ENCODE peak calls at places on chromosomes 4 and X, in eight cellular contexts. E, B, U, K, Q, O, G and L are unnamed samples.

GRCh38 chr4:109574443-109574850 is 14.4 kb downstream of the MCUB start:
- DNase-seq in K (no peak), E (peak), Q (no peak), U (no peak), B (no peak), G (peak), O (no peak), L (no peak)

GRCh38 chrX:82813671-82814078 is 694.4 kb upstream of the POU3F4 start:
- DNase-seq in K (no peak), G (no peak), Q (no peak), E (peak), O (no peak), U (no peak), B (peak), L (peak)

GRCh38 chr4:13659341-13660070 is 32.0 kb upstream of the BOD1L1 start:
- DNase-seq in E (no peak), U (no peak), B (no peak), K (no peak), Q (no peak), G (no peak), O (no peak), L (no peak)

GRCh38 chr4:39910064-39910463 is 67.6 kb downstream of the PDS5A start:
- DNase-seq in Q (no peak), B (no peak), E (no peak), U (no peak), G (no peak), O (no peak), K (no peak), L (no peak)

GRCh38 chr4:10051536-10052135 is 30.3 kb upstream of the SLC2A9 start:
- DNase-seq in U (peak), Q (no peak), O (no peak), G (no peak), K (no peak), E (no peak), B (no peak), L (no peak)

GRCh38 chrX:134513091-134513490 is 53.1 kb downstream of the HPRT1 start:
- DNase-seq in O (no peak), G (no peak), K (no peak), Q (no peak), B (no peak), U (no peak), E (no peak), L (no peak)

GRCh38 chr4:128385683-128386304 is 98.2 kb upstream of the PGRMC2 start:
- DNase-seq in U (no peak), B (peak), O (no peak), K (no peak), E (no peak), Q (no peak), G (peak), L (no peak)

GRCh38 chr4:74624351-74625151 is 169.8 kb downstream of the BTC start:
- DNase-seq in B (no peak), Q (no peak), O (no peak), G (no peak), E (no peak), U (no peak), K (no peak), L (no peak)

GRCh38 chr4:10259976-10260375 is 143.4 kb upstream of the WDR1 start:
- DNase-seq in U (no peak), K (no peak), E (no peak), G (no peak), O (no peak), B (no peak), Q (no peak), L (no peak)

GRCh38 chr4:113539408-113539807 is 222.1 kb downstream of the CAMK2D start:
- DNase-seq in Q (no peak), G (no peak), B (no peak), U (no peak), E (no peak), O (no peak), K (no peak), L (no peak)

GRCh38 chr4:24070117-24070516 is 180.3 kb upstream of the PPARGC1A start:
- DNase-seq in G (no peak), K (no peak), B (no peak), O (no peak), Q (no peak), U (no peak), E (no peak), L (no peak)

GRCh38 chrX:40434947-40435346 is 145.8 kb upstream of the ATP6AP2 start:
- DNase-seq in O (no peak), E (no peak), K (no peak), G (no peak), B (peak), U (peak), Q (no peak), L (peak)

GRCh38 chr4:125538670-125539069 is 223.9 kb downstream of the FAT4 start:
- DNase-seq in B (no peak), K (no peak), E (no peak), Q (no peak), O (no peak), G (no peak), U (no peak), L (no peak)

GRCh38 chrX:58025979-58026378 is 115.7 kb upstream of the ZXDA start:
- DNase-seq in O (no peak), B (peak), E (peak), U (peak), G (peak), K (no peak), Q (peak), L (no peak)

GRCh38 chr4:48329976-48330375 is 11.4 kb upstream of the SLAIN2 start:
- DNase-seq in B (no peak), Q (no peak), K (no peak), E (no peak), U (no peak), O (no peak), G (no peak), L (no peak)

GRCh38 chrX:8284131-8284530 is 113.1 kb upstream of the VCX2 start:
- DNase-seq in K (no peak), Q (no peak), G (no peak), O (no peak), B (no peak), E (no peak), U (no peak), L (no peak)

GRCh38 chrX:130079824-130080406 is 30.4 kb downstream of the ELF4 start:
- DNase-seq in G (peak), U (peak), Q (peak), O (peak), K (peak), B (peak), E (peak), L (peak)

GRCh38 chrX:105752334-105752733 is 70.0 kb upstream of the NRK start:
- DNase-seq in K (no peak), U (peak), O (no peak), B (no peak), E (no peak), Q (no peak), G (no peak), L (peak)

GRCh38 chrX:1649623-1650022 is 34.8 kb downstream of the ASMT start:
- DNase-seq in O (no peak), G (no peak), Q (no peak), B (no peak), E (no peak), K (no peak), U (peak), L (no peak)

GRCh38 chr4:94507708-94508107 is 56.0 kb downstream of the PDLIM5 start:
- DNase-seq in K (no peak), Q (no peak), U (no peak), G (no peak), E (no peak), O (no peak), B (no peak), L (no peak)

GRCh38 chrX:9690046-9690445 is 75.6 kb downstream of the GPR143 start:
- DNase-seq in U (no peak), E (no peak), K (no peak), O (no peak), B (no peak), Q (no peak), G (no peak), L (no peak)

GRCh38 chr4:119209077-119209476 is 3.4 kb upstream of the USP53 start:
- DNase-seq in Q (no peak), K (no peak), U (no peak), E (no peak), G (no peak), O (no peak), B (no peak), L (no peak)

GRCh38 chr4:106418444-106418843 is 49.9 kb upstream of the GIMD1 start:
- DNase-seq in G (no peak), B (no peak), U (no peak), E (no peak), K (no peak), Q (no peak), O (no peak), L (no peak)

GRCh38 chr4:100189820-100190642 is at the start of gene DDIT4L:
- DNase-seq in B (peak), U (peak), E (no peak), O (no peak), K (no peak), G (no peak), Q (no peak), L (no peak)

GRCh38 chrX:50067435-50068292 is 133.1 kb downstream of the AKAP4 start:
- DNase-seq in G (no peak), E (peak), Q (no peak), B (no peak), O (no peak), K (no peak), U (peak), L (peak)

GRCh38 chrX:9538544-9539045 is 73.7 kb downstream of the TBL1X start:
- DNase-seq in E (no peak), Q (no peak), U (no peak), K (no peak), B (peak), G (no peak), O (no peak), L (peak)

GRCh38 chr4:148299337-148299736 is 142.9 kb downstream of the NR3C2 start:
- DNase-seq in B (no peak), E (no peak), K (no peak), G (no peak), U (no peak), O (no peak), Q (no peak), L (no peak)

GRCh38 chr4:134777626-134778025 is 576.0 kb upstream of the PABPC4L start:
- DNase-seq in G (no peak), O (no peak), B (no peak), E (peak), Q (no peak), U (peak), K (no peak), L (no peak)

GRCh38 chr4:23279377-23279988 is 586.7 kb downstream of the GBA3 start:
- DNase-seq in B (no peak), G (no peak), K (no peak), U (no peak), O (no peak), E (no peak), Q (no peak), L (no peak)

GRCh38 chr4:139454646-139455045 is 725 bp downstream of the RAB33B start:
- DNase-seq in U (no peak), O (no peak), Q (no peak), G (peak), K (no peak), B (no peak), E (no peak), L (no peak)

GRCh38 chrX:89034679-89035078 is 287.7 kb downstream of the CPXCR1 start:
- DNase-seq in E (no peak), K (no peak), Q (no peak), U (no peak), G (no peak), O (no peak), B (no peak), L (no peak)